ENCODE peak calls at places on chromosomes 13 and 19, in four cellular contexts. One of them, this sample, is unnamed.

GRCh38 chr19:48443262-48443661 is 2.5 kb upstream of the GRWD1 start:
- DNase-seq in tibial artery: no peak
- DNase-seq in kidney: peak
- DNase-seq in PC-3: no peak
- DNase-seq in this sample: peak

GRCh38 chr13:72849571-72849970 is 67.6 kb downstream of the PIBF1 start:
- DNase-seq in tibial artery: no peak
- DNase-seq in kidney: no peak
- DNase-seq in PC-3: no peak
- DNase-seq in this sample: no peak

GRCh38 chr13:91946498-91947070 is 548.2 kb downstream of the GPC5 start:
- DNase-seq in tibial artery: no peak
- DNase-seq in kidney: no peak
- DNase-seq in PC-3: peak
- DNase-seq in this sample: no peak

GRCh38 chr13:83333614-83334388 is 548.5 kb downstream of the SLITRK1 start:
- DNase-seq in tibial artery: no peak
- DNase-seq in kidney: no peak
- DNase-seq in PC-3: peak
- DNase-seq in this sample: no peak

GRCh38 chr19:35774274-35775045 is 904 bp upstream of the ARHGAP33 start:
- DNase-seq in tibial artery: no peak
- DNase-seq in kidney: no peak
- DNase-seq in PC-3: peak
- DNase-seq in this sample: no peak

GRCh38 chr19:45761714-45762113 is 7.3 kb downstream of the SIX5 start:
- DNase-seq in tibial artery: no peak
- DNase-seq in kidney: no peak
- DNase-seq in PC-3: no peak
- DNase-seq in this sample: peak

GRCh38 chr13:27339299-27339698 is 68.7 kb downstream of the RASL11A start:
- DNase-seq in tibial artery: peak
- DNase-seq in kidney: no peak
- DNase-seq in PC-3: peak
- DNase-seq in this sample: peak

GRCh38 chr19:532578-533484 is 1.3 kb downstream of the CDC34 start:
- DNase-seq in tibial artery: peak
- DNase-seq in kidney: peak
- DNase-seq in PC-3: peak
- DNase-seq in this sample: peak

GRCh38 chr13:73096173-73097117 is 37.6 kb downstream of the KLF5 start:
- DNase-seq in tibial artery: no peak
- DNase-seq in kidney: peak
- DNase-seq in PC-3: peak
- DNase-seq in this sample: no peak

GRCh38 chr19:6126335-6126974 is 9.0 kb upstream of the ACSBG2 start:
- DNase-seq in tibial artery: no peak
- DNase-seq in kidney: no peak
- DNase-seq in PC-3: peak
- DNase-seq in this sample: peak

GRCh38 chr13:99339736-99340392 is 32.7 kb upstream of the GPR183 start:
- DNase-seq in tibial artery: no peak
- DNase-seq in kidney: no peak
- DNase-seq in PC-3: no peak
- DNase-seq in this sample: no peak

DNA sequence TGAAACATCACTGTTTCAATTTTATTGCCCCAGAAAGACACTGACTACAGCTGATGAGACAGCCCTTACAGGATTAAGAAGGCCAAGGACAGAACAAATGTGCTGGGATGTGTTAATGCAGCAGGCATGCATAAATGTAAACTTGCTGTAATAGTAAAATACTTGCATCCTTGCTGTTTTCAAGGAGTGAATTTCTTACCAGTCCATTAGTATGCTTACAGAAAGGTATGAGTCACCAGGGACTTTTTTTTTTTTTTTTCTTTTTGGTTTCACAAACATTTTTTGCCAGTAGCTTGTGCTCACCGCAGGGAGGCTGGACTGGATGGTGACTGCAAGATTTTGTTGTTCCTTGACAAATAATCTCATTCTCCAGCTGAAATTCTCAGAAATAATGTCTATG is 55.1 kb downstream of the GPR180 start:
- DNase-seq in tibial artery: no peak
- DNase-seq in kidney: no peak
- DNase-seq in PC-3: peak
- DNase-seq in this sample: no peak
- TF ChIP-seq CTCF in tibial artery: no peak
- TF ChIP-seq CTCF in kidney: no peak
- TF ChIP-seq CTCF in PC-3: no peak
- TF ChIP-seq CTCF in this sample: no peak

DNA sequence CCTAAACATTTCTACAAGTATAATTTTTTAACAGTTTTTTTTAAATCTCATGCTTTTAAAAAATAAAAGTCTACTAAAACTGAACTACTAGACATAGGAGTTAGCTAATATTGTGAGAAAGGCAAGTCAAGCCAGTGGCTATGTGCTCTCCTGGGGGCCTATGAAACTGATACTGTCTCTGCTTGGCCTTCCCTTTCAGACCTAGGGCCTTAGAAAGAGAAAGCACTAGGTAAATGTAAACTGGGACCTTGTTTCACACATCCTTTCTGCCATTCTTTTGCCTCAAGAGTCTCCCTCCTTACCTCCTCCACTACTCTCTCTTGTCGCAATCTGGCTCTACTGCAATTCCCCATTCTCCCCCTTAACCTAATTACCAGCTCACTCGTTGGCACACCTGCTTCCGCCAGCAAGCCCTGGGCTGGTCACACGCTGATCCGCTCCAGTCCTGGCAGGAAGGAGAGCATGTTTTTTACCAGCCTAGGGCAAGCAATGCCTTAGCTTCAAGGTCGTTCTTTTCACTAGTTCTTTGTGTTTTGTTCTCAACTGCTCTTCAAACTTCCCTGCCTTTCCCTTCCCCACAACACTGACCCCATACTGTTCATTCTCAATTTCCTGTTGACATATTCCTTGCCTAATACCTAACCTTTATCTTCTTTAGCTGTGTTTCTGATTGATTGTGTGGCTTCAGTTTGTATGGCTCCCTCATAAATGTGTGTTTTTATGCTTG is 23.1 kb downstream of the TBC1D4 start:
- DNase-seq in tibial artery: no peak
- DNase-seq in kidney: peak
- DNase-seq in PC-3: no peak
- DNase-seq in this sample: peak
- H3K27ac ChIP-seq in tibial artery: no peak
- H3K27ac ChIP-seq in kidney: peak
- H3K27ac ChIP-seq in PC-3: no peak
- H3K27ac ChIP-seq in this sample: no peak

GRCh38 chr19:57706346-57706745 is 2.7 kb downstream of the ZNF154 start:
- DNase-seq in tibial artery: no peak
- DNase-seq in kidney: no peak
- DNase-seq in PC-3: no peak
- DNase-seq in this sample: peak

GRCh38 chr19:57712222-57712621 is 3.2 kb upstream of the ZNF154 start:
- DNase-seq in tibial artery: no peak
- DNase-seq in kidney: no peak
- DNase-seq in PC-3: no peak
- DNase-seq in this sample: no peak

GRCh38 chr19:57708641-57709354 is at the start of gene ZNF154:
- DNase-seq in tibial artery: no peak
- DNase-seq in kidney: peak
- DNase-seq in PC-3: no peak
- DNase-seq in this sample: peak

DNA sequence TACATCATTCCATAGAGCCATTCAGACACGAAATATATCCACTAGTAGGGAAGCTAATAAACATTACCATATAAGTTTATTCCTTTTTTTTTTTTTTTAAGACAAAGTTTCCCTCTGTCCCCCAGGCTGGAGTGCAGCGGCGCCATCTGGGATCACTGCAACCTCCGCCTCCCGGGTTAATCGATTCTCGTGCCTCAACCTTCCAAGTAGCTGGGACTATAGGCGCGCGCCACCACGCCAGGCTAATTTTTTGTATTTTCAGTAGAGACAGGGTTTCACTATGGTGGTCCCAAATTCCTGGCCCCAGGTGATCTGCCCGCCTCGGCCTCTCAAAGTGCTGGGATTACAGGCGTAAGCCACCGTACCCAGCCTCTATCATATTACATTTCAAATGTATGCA is 612 bp upstream of the ZNF154 start:
- DNase-seq in tibial artery: no peak
- DNase-seq in kidney: no peak
- DNase-seq in PC-3: no peak
- DNase-seq in this sample: peak
- H3K4me3 ChIP-seq in tibial artery: no peak
- H3K4me3 ChIP-seq in kidney: no peak
- H3K4me3 ChIP-seq in PC-3: no peak
- H3K4me3 ChIP-seq in this sample: peak

GRCh38 chr19:38484747-38485146 is 51.3 kb downstream of the RYR1 start:
- DNase-seq in tibial artery: no peak
- DNase-seq in kidney: no peak
- DNase-seq in PC-3: no peak
- DNase-seq in this sample: no peak
- TF ChIP-seq CTCF in tibial artery: no peak
- TF ChIP-seq CTCF in kidney: no peak
- TF ChIP-seq CTCF in PC-3: no peak
- TF ChIP-seq CTCF in this sample: no peak

GRCh38 chr13:113833111-113833830 is 30.6 kb downstream of the GAS6 start:
- DNase-seq in tibial artery: no peak
- DNase-seq in kidney: peak
- DNase-seq in PC-3: no peak
- DNase-seq in this sample: no peak

GRCh38 chr13:113834496-113835200 is 29.2 kb downstream of the GAS6 start:
- DNase-seq in tibial artery: no peak
- DNase-seq in kidney: peak
- DNase-seq in PC-3: no peak
- DNase-seq in this sample: no peak

GRCh38 chr13:113836917-113837553 is 26.8 kb downstream of the GAS6 start:
- DNase-seq in tibial artery: peak
- DNase-seq in kidney: peak
- DNase-seq in PC-3: peak
- DNase-seq in this sample: no peak

GRCh38 chr13:113837554-113838355 is 26.1 kb downstream of the GAS6 start:
- DNase-seq in tibial artery: peak
- DNase-seq in kidney: peak
- DNase-seq in PC-3: peak
- DNase-seq in this sample: peak

GRCh38 chr13:113835461-113836274 is 28.2 kb downstream of the GAS6 start:
- DNase-seq in tibial artery: no peak
- DNase-seq in kidney: peak
- DNase-seq in PC-3: peak
- DNase-seq in this sample: no peak
- H3K27ac ChIP-seq in tibial artery: peak
- H3K27ac ChIP-seq in kidney: no peak
- H3K27ac ChIP-seq in PC-3: no peak
- H3K27ac ChIP-seq in this sample: peak

DNA sequence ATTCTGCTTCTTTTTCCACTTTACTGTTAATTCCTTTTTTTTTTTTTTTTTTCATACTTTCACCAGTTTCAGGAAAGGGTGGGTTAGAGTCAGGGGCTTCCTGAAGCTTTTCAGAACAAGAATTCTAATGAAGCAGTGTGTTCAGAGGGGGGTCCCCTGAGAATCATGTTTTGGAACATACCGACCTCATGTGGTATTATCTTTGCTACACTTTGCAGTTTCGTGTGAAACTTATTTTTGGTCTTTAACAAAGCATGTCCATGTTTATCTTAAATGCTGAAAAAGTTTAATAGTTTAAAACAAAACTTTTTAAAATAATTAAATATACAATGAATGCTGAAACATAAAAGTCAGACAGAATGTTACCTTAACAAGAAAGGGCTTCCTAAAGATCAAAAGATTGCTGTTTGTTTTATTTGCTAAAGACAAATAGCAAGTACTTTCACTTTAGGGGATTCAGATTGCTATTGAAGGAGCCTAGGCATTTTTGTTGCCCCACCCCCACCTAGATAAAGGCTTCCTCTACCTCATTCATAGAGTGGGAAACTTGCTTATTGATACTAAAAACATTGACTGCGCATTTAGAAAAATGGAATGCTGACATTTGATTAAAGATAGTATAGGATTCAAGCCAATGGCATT is 21.1 kb upstream of the POMP start:
- DNase-seq in tibial artery: no peak
- DNase-seq in kidney: no peak
- DNase-seq in PC-3: no peak
- DNase-seq in this sample: no peak
- H3K4me3 ChIP-seq in tibial artery: no peak
- H3K4me3 ChIP-seq in kidney: no peak
- H3K4me3 ChIP-seq in PC-3: no peak
- H3K4me3 ChIP-seq in this sample: no peak

DNA sequence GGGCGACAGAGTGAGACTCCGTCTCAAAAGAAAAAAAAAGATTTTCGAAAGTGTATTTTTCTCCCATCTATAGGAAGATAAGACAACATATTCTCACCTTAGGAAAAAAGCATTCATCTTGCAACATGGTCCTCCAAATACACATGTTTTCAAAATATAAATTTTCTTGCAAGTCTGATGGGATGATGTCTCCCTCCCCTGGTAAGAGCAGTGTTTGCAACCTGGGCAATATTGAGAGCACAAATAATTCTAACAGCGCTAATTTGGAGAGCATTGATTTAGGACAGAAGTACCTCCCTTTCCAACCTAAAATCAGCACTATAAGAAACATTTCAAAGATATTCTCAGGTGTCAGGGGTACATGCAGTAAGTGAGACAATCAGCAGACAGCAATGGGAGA is 61.0 kb upstream of the SHISA2 start:
- DNase-seq in tibial artery: no peak
- DNase-seq in kidney: no peak
- DNase-seq in PC-3: peak
- DNase-seq in this sample: no peak
- TF ChIP-seq CTCF in tibial artery: no peak
- TF ChIP-seq CTCF in kidney: no peak
- TF ChIP-seq CTCF in PC-3: peak
- TF ChIP-seq CTCF in this sample: peak

GRCh38 chr19:41688098-41688497 is at the start of gene CEACAM7:
- DNase-seq in tibial artery: no peak
- DNase-seq in kidney: no peak
- DNase-seq in PC-3: no peak
- DNase-seq in this sample: peak

GRCh38 chr19:41687419-41687818 is 651 bp downstream of the CEACAM7 start:
- DNase-seq in tibial artery: no peak
- DNase-seq in kidney: no peak
- DNase-seq in PC-3: no peak
- DNase-seq in this sample: no peak

GRCh38 chr19:41682437-41682836 is 5.6 kb downstream of the CEACAM7 start:
- DNase-seq in tibial artery: no peak
- DNase-seq in kidney: no peak
- DNase-seq in PC-3: no peak
- DNase-seq in this sample: no peak
- H3K27ac ChIP-seq in tibial artery: no peak
- H3K27ac ChIP-seq in kidney: no peak
- H3K27ac ChIP-seq in PC-3: no peak
- H3K27ac ChIP-seq in this sample: no peak